ENCODE peak calls at places on chromosomes 4 and X, in five cellular contexts. T is K562, W is HCT116, S is HepG2, A is GM12878. C is an unnamed sample.

GRCh38 chr4:122583906-122584305 is 37.0 kb downstream of the IL21 start:
- DNase-seq in W (no peak), A (no peak), T (no peak), S (no peak), C (no peak)

GRCh38 chrX:53379747-53380146 is 42.7 kb downstream of the SMC1A start:
- DNase-seq in W (no peak), T (no peak), S (no peak), A (no peak), C (no peak)

GRCh38 chrX:103687696-103688191 is 1.2 kb upstream of the MORF4L2 start:
- DNase-seq in A (peak), T (peak), S (peak), W (peak), C (peak)

GRCh38 chr4:176256921-176257320 is 12.1 kb downstream of the ASB5 start:
- DNase-seq in W (no peak), T (no peak), A (no peak), S (no peak), C (no peak)

GRCh38 chrX:110520053-110520452 is 161.4 kb downstream of the RTL9 start:
- DNase-seq in A (no peak), W (no peak), S (no peak), T (no peak), C (no peak)

GRCh38 chr4:5751073-5751917 is 40.3 kb downstream of the EVC start:
- DNase-seq in W (no peak), A (no peak), S (no peak), T (no peak), C (no peak)

GRCh38 chr4:997375-998071 is 4.3 kb upstream of the SLC26A1 start:
- DNase-seq in A (no peak), T (peak), W (no peak), S (no peak), C (no peak)

GRCh38 chr4:1583051-1583785 is 100.9 kb downstream of the FAM53A start:
- DNase-seq in A (no peak), W (no peak), T (no peak), S (no peak), C (peak)

GRCh38 chr4:153156263-153156662 is 48.0 kb upstream of the TRIM2 start:
- DNase-seq in W (no peak), S (no peak), T (peak), A (no peak), C (no peak)

GRCh38 chr4:169030575-169030982 is 20.5 kb upstream of the CBR4 start:
- DNase-seq in T (no peak), W (peak), A (no peak), S (peak), C (no peak)

GRCh38 chr4:78481180-78481579 is 70.4 kb upstream of the ANXA3 start:
- DNase-seq in A (no peak), W (no peak), S (no peak), T (no peak), C (no peak)

GRCh38 chr4:108036252-108036651 is 46.6 kb downstream of the HADH start:
- DNase-seq in W (no peak), A (no peak), T (no peak), S (no peak), C (no peak)

GRCh38 chr4:172983014-172983413 is 185.6 kb upstream of the GALNT7 start:
- DNase-seq in T (no peak), A (no peak), W (no peak), S (no peak), C (no peak)

GRCh38 chr4:174222266-174222872 is 61.1 kb downstream of the FBXO8 start:
- DNase-seq in T (peak), W (peak), A (no peak), S (peak), C (no peak)

GRCh38 chr4:111802191-111802590 is 343.1 kb upstream of the FAM241A start:
- DNase-seq in T (no peak), A (no peak), S (no peak), W (no peak), C (no peak)

GRCh38 chr4:167964766-167965373 is 127.5 kb upstream of the ANXA10 start:
- DNase-seq in S (no peak), A (no peak), W (no peak), T (no peak), C (no peak)

GRCh38 chrX:154990496-154990895 is 32.0 kb downstream of the F8 start:
- DNase-seq in W (no peak), S (no peak), T (no peak), A (peak), C (no peak)

GRCh38 chr4:173370130-173370476 is 651 bp upstream of the SAP30 start:
- DNase-seq in S (no peak), T (peak), A (no peak), W (no peak), C (no peak)

GRCh38 chr4:110411599-110412011 is 64.3 kb upstream of the ENPEP start:
- DNase-seq in T (no peak), W (no peak), A (no peak), S (no peak), C (peak)

GRCh38 chr4:93730251-93730650 is 98.3 kb upstream of the ATOH1 start:
- DNase-seq in A (no peak), S (no peak), W (no peak), T (no peak), C (no peak)
- TF ChIP-seq SRF in A (no peak), S (no peak), W (no peak), T (no peak), C (no peak)

DNA sequence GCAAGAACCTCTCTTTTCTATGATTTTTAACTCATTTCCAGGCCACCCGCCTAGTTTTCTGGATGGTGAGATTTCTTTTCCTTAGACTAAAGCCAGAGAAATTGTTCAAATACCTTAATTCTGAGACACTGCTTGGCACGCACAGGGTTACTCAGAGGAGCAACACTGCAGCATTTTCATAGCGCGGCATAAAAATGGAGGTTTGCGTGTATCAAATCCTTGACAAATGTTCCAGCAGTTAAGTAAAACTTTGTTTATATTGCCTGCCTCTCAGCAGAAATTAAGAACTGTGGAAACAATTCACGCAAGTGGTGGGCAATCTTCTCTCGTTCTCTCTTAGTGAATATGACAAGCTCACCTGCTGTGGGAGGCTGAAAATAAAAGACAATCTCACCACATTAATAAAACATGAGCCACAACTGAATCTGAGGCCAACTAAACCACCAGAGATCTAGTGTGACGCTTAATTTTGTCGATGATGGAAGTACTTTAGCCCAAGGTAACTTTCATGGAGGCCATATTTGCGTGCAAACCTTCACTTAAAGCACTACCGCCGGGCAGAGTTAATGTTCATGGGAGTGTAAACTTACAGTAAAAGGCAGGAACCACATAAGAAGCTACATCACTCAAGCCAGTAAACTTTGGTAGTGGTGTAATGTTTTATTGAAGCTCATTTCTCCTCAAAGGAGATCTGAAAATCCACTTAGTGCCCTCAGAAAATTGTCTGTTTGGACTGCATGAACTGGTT is 894.8 kb upstream of the EPHA5 start:
- DNase-seq in T (no peak), A (no peak), W (no peak), S (no peak), C (no peak)
- TF ChIP-seq SRF in T (no peak), A (no peak), W (no peak), S (no peak), C (no peak)

GRCh38 chr4:139887962-139888735 is 222.5 kb downstream of the MGST2 start:
- DNase-seq in S (no peak), W (no peak), T (no peak), A (peak), C (no peak)
- TF ChIP-seq SRF in S (no peak), W (no peak), T (no peak), A (no peak), C (no peak)

GRCh38 chr4:121177238-121178137 is 13.4 kb upstream of the TNIP3 start:
- DNase-seq in A (no peak), T (no peak), S (no peak), W (no peak), C (no peak)
- TF ChIP-seq SRF in A (no peak), T (no peak), S (no peak), W (no peak), C (no peak)

DNA sequence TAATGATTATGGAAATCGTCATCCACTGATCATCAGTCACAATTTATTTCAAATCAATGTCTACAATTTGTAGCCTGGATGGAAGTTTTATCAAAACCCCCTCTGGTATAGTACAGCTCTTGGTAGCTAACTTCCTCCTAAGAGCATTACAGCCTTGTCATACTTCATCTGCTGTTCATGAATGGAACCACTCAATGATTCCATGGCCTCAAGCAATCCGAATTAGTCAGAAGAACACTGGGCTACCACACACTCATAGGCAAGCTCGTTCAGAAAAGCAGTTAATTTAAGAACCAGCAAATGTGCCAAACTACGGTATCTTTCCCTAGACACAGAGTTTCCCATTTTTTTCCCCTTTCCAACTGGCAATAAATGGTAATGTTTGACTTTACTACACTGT is 389.1 kb upstream of the TENM3 start:
- DNase-seq in S (no peak), A (no peak), T (no peak), W (no peak), C (no peak)
- TF ChIP-seq SRF in S (no peak), A (no peak), T (no peak), W (no peak), C (no peak)

GRCh38 chr4:22313974-22314373 is 201.9 kb downstream of the ADGRA3 start:
- DNase-seq in T (no peak), S (no peak), A (no peak), W (no peak), C (no peak)

GRCh38 chr4:22312113-22312512 is 203.8 kb downstream of the ADGRA3 start:
- DNase-seq in T (no peak), A (no peak), S (no peak), W (no peak), C (no peak)

GRCh38 chr4:22315643-22316042 is 200.2 kb downstream of the ADGRA3 start:
- DNase-seq in T (no peak), A (no peak), W (no peak), S (no peak), C (no peak)
- TF ChIP-seq SRF in T (no peak), A (no peak), W (no peak), S (no peak), C (no peak)

DNA sequence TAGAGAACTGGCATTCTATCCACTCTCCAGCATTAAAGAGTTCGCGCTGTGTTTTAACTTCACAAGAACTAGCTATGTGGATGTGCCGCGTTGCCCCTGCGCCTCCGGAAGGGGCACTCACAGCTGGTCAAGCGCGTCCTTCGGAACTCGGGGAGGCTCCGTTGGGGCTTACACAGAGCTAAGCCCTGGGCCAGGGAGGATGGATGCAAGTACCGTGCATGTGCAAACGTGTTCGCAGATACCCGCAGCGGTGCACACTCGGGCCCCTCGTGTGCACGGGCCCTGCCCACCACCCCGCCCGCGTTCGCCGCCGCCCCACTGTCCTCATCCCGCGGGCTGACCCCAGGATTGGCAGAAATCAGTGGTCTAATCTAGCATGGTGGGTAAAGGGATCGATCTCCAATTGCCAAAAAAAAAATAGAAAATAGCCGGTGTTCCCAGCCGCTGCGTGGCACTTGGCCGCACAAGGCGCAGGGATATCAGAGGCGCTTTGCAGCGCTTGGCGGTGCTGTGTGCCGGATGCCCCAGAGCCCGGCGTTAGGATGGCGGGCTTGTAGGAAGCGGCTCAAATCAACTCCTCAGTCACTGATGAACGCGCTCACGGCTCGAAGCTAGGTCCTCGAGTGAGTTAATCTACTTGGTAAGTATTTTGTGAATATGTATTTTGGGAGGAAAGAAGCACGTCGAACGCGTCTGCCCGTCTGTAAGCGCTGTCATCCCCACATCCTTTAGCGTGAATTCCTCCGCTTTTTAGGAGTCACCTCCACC is 988 bp upstream of the PCDH10 start:
- DNase-seq in W (no peak), S (no peak), A (no peak), T (no peak), C (peak)
- TF ChIP-seq SRF in W (no peak), S (no peak), A (no peak), T (no peak), C (no peak)

GRCh38 chr4:183190900-183191527 is 92.0 kb downstream of the WWC2 start:
- DNase-seq in A (no peak), W (no peak), S (peak), T (no peak), C (no peak)

GRCh38 chr4:183191630-183192029 is 92.6 kb downstream of the WWC2 start:
- DNase-seq in S (no peak), W (no peak), T (no peak), A (no peak), C (no peak)

GRCh38 chr4:183195534-183195933 is 96.5 kb downstream of the WWC2 start:
- DNase-seq in T (no peak), S (no peak), A (no peak), W (no peak), C (no peak)

GRCh38 chr4:183197140-183197539 is 98.1 kb downstream of the WWC2 start:
- DNase-seq in S (no peak), W (no peak), A (no peak), T (no peak), C (no peak)

GRCh38 chr4:183192566-183192965 is 93.5 kb downstream of the WWC2 start:
- DNase-seq in W (no peak), S (no peak), T (no peak), A (no peak), C (no peak)
- TF ChIP-seq SRF in W (no peak), S (no peak), T (no peak), A (no peak), C (no peak)